ENCODE peak calls at places on chromosomes 12 and 14, in four cellular contexts. Z is CD8-positive, alpha-beta T cell; L is CD4-positive, alpha-beta T cell; P is fibroblast of lung. Y is an unnamed sample. For H3K9me3, the result is how much of the 10 kb centered on the place peaks cover.

GRCh38 chr12:102430661-102431060 is 49.7 kb downstream of the IGF1 start:
- DNase-seq in Z (no peak), L (no peak), P (peak), Y (no peak)

GRCh38 chr12:6104027-6104426 is 20.4 kb downstream of the VWF start:
- DNase-seq in Z (no peak), L (no peak), P (peak), Y (no peak)

GRCh38 chr12:51923506-51924365 is 16.4 kb downstream of the ACVRL1 start:
- DNase-seq in Z (peak), L (peak), P (no peak), Y (peak)

GRCh38 chr12:104064842-104065441 is 611 bp downstream of the HCFC2 start:
- DNase-seq in Z (no peak), L (no peak), P (no peak), Y (peak)

GRCh38 chr12:58106185-58106584 is 164.8 kb downstream of the ATP23 start:
- DNase-seq in Z (no peak), L (no peak), P (no peak), Y (no peak)

GRCh38 chr12:51218607-51219161 is 822 bp upstream of the POU6F1 start:
- DNase-seq in Z (no peak), L (no peak), P (no peak), Y (peak)

GRCh38 chr12:46874642-46875041 is 48.8 kb upstream of the SLC38A4 start:
- DNase-seq in Z (no peak), L (no peak), P (peak), Y (no peak)

GRCh38 chr14:61455351-61455750 is 134.0 kb downstream of the PRKCH start:
- DNase-seq in Z (no peak), L (no peak), P (no peak), Y (no peak)

GRCh38 chr12:92002673-92003382 is 142.8 kb downstream of the BTG1 start:
- DNase-seq in Z (no peak), L (no peak), P (no peak), Y (no peak)

GRCh38 chr14:74875941-74876913 is at the start of gene PROX2:
- DNase-seq in Z (peak), L (peak), P (no peak), Y (no peak)

GRCh38 chr14:100122481-100123215 is 36.8 kb downstream of the DEGS2 start:
- DNase-seq in Z (no peak), L (no peak), P (no peak), Y (no peak)

GRCh38 chr12:26493656-26494055 is 298.3 kb downstream of the SSPN start:
- DNase-seq in Z (no peak), L (no peak), P (peak), Y (no peak)

GRCh38 chr14:92461891-92462290 is 51.7 kb upstream of the RIN3 start:
- DNase-seq in Z (no peak), L (no peak), P (no peak), Y (no peak)

GRCh38 chr12:132444957-132445883 is 44.7 kb upstream of the FBRSL1 start:
- DNase-seq in Z (peak), L (peak), P (no peak), Y (no peak)

DNA sequence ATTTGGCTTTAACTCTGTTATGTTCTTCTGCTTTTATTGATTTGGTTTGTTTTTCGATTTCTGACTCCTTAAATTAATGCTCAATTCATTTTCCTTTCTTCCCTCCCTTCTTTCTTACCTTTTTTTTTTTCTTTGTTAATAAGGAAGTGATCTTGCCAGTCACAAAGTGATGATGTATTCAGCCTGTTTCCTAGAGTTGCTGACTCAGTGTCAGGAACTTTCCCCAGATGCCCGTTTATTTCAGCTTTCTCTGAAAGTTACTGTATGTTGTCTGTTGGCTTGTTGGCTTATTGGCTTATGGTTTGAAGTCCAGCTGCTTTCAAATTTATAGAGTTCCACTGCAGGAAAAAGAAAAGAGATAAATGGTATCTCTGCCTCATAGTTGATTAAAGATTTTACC is 12.4 kb upstream of the SLC6A15 start:
- DNase-seq in Z (no peak), L (no peak), P (peak), Y (no peak)
- H3K27ac ChIP-seq in Z (no peak), L (no peak), P (no peak), Y (no peak)

GRCh38 chr14:24597403-24597802 is 12.1 kb downstream of the GZMH start:
- DNase-seq in Z (no peak), L (no peak), P (no peak), Y (no peak)

GRCh38 chr14:24595046-24595808 is 14.3 kb downstream of the GZMH start:
- DNase-seq in Z (no peak), L (no peak), P (no peak), Y (no peak)
- H3K9me3 ChIP-seq in Z (under half), L (under half), P (under half), Y (under half)

GRCh38 chr14:38285962-38286361 is 30.1 kb upstream of the CLEC14A start:
- DNase-seq in Z (no peak), L (no peak), P (peak), Y (no peak)

GRCh38 chr14:38286481-38286880 is 30.6 kb upstream of the CLEC14A start:
- DNase-seq in Z (no peak), L (no peak), P (no peak), Y (no peak)

GRCh38 chr14:38291681-38292459 is 36.0 kb upstream of the CLEC14A start:
- DNase-seq in Z (no peak), L (no peak), P (peak), Y (no peak)

DNA sequence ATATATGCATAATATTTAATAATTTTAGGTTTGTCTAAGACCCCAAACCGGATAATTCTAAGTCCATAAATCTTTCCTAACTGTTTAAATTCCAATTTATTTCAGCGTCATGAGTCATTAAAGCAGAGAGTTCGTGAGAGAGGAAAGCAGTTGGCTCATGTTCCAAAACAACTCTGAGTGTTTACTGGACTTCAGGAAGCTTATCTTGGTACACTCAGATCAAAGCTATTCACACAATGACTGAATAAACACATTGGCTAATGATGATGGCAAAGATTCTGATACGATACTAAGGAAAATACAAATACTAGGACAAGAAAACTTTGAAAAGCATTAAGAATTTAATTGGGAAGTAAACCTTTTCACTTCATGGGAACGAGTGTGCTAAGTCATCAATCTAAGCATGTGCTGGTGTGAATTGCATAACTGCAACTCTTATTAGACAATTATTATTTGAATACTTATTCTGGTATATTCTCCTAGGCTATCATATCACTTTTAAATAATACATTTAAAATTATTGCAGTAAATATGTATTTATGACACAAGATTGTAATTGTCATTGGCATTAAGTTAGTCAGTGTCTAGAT is 34.8 kb upstream of the CLEC14A start:
- DNase-seq in Z (no peak), L (no peak), P (peak), Y (no peak)
- H3K27ac ChIP-seq in Z (no peak), L (no peak), P (peak), Y (no peak)

DNA sequence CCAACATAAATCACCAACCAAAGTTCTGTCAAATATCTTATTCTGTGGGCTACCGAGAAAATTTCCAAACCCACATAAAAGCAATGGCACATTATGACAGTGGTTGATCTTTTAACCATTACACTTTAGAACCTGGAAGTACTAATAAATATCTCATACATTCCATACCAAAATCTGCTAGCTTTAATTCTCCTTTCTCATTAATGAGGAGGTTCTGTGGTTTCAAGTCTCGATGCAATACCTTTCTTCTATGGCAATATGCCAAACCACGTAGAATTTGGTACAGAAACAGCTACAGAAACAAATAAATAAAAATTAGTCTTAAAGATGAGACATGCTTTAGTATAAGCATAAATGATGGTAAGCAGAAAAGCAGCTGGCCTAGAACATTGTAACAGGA is 100.7 kb downstream of the ELK3 start:
- DNase-seq in Z (no peak), L (no peak), P (peak), Y (no peak)
- H3K9me3 ChIP-seq in Z (under half), L (under half), P (under half), Y (under half)

GRCh38 chr14:24399981-24400718 is 1.3 kb downstream of the NYNRIN start:
- DNase-seq in Z (no peak), L (no peak), P (no peak), Y (no peak)
- H3K27ac ChIP-seq in Z (no peak), L (no peak), P (no peak), Y (no peak)

GRCh38 chr12:16020034-16020433 is 108.9 kb downstream of the DERA start:
- DNase-seq in Z (no peak), L (no peak), P (no peak), Y (no peak)

GRCh38 chr12:16021666-16022065 is 110.5 kb downstream of the DERA start:
- DNase-seq in Z (no peak), L (no peak), P (no peak), Y (no peak)

GRCh38 chr12:16016748-16017147 is 105.6 kb downstream of the DERA start:
- DNase-seq in Z (no peak), L (no peak), P (no peak), Y (no peak)

GRCh38 chr12:16021026-16021425 is 109.9 kb downstream of the DERA start:
- DNase-seq in Z (no peak), L (no peak), P (no peak), Y (no peak)

DNA sequence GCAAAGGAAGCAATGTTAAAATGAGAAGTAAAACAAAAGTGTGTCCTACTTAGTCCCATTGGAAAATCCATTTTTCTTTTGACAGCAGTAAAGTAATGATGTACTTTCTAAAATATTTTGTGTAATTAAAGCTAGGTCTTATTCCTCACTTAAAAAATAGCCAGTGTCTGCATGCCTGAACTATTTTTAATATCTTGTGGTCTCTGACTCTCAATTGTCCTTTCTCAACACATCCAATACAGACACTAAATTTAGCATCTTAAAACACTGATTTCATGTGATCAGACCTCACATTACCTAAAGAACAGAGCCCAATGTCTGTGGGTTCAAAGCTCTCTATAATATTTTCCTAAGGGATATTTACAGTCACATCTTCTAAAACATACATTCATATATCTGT is 108.0 kb downstream of the DERA start:
- DNase-seq in Z (no peak), L (no peak), P (peak), Y (no peak)
- H3K9me3 ChIP-seq in Z (under half), L (under half), P (under half), Y (under half)

GRCh38 chr14:22478670-22479069 is 110.4 kb downstream of the DAD1 start:
- DNase-seq in Z (no peak), L (no peak), P (peak), Y (no peak)
- H3K27ac ChIP-seq in Z (no peak), L (no peak), P (no peak), Y (no peak)

DNA sequence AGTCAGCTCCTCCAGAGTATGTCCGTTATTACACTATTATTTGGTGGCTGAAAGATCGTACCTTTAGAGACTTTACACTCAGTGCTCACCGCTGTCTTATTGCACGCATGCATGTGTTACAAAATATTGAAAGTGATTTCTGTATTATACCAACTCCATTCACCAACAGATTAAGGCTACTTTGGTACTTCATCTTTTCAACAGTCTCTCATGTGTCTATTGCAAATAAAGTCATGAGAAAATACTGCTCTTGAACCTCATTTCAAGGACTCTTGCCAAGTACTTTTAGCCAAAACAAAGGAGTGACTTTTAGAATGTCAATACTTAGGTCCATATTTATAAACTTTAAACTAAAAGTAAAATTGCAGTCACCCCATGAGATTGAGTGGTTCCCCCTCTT is 503.6 kb downstream of the TMEM121 start:
- DNase-seq in Z (no peak), L (no peak), P (no peak), Y (no peak)
- H3K9me3 ChIP-seq in Z (under half), L (under half), P (under half), Y (under half)